ENCODE peak calls at places on chromosomes 11 and 22, in ten cellular contexts. One of them, this sample, is unnamed. For H3K9me3, the result is how much of the 10 kb centered on the place peaks cover.

GRCh38 chr22:47200273-47201051 is 438.0 kb downstream of the TBC1D22A start:
- DNase-seq in IMR-90: no peak
- DNase-seq in GM23248: peak
- DNase-seq in H9: no peak
- DNase-seq in neuronal stem cell: no peak
- DNase-seq in right lobe of liver: peak
- DNase-seq in uterus: no peak
- DNase-seq in SK-N-SH: no peak
- DNase-seq in kidney: peak
- DNase-seq in cardiac muscle cell: peak
- DNase-seq in this sample: no peak

GRCh38 chr11:134752526-134752925 is 340.5 kb upstream of the B3GAT1 start:
- DNase-seq in IMR-90: no peak
- DNase-seq in GM23248: no peak
- DNase-seq in H9: no peak
- DNase-seq in neuronal stem cell: no peak
- DNase-seq in right lobe of liver: no peak
- DNase-seq in uterus: no peak
- DNase-seq in SK-N-SH: no peak
- DNase-seq in kidney: no peak
- DNase-seq in cardiac muscle cell: no peak
- DNase-seq in this sample: no peak

GRCh38 chr11:119474682-119475596 is 52.0 kb upstream of the THY1 start:
- DNase-seq in IMR-90: peak
- DNase-seq in GM23248: peak
- DNase-seq in H9: peak
- DNase-seq in neuronal stem cell: peak
- DNase-seq in right lobe of liver: peak
- DNase-seq in uterus: peak
- DNase-seq in SK-N-SH: peak
- DNase-seq in kidney: peak
- DNase-seq in cardiac muscle cell: peak
- DNase-seq in this sample: peak

GRCh38 chr11:65186701-65187100 is 5.0 kb downstream of the CAPN1 start:
- DNase-seq in IMR-90: no peak
- DNase-seq in GM23248: no peak
- DNase-seq in H9: no peak
- DNase-seq in neuronal stem cell: no peak
- DNase-seq in right lobe of liver: peak
- DNase-seq in uterus: no peak
- DNase-seq in SK-N-SH: no peak
- DNase-seq in kidney: peak
- DNase-seq in cardiac muscle cell: no peak
- DNase-seq in this sample: no peak

GRCh38 chr11:20933086-20933485 is 263.7 kb downstream of the NELL1 start:
- DNase-seq in IMR-90: no peak
- DNase-seq in GM23248: no peak
- DNase-seq in H9: no peak
- DNase-seq in neuronal stem cell: no peak
- DNase-seq in right lobe of liver: no peak
- DNase-seq in uterus: no peak
- DNase-seq in SK-N-SH: no peak
- DNase-seq in kidney: no peak
- DNase-seq in cardiac muscle cell: no peak
- DNase-seq in this sample: no peak

GRCh38 chr11:45930031-45930794 is 7.8 kb downstream of the LARGE2 start:
- DNase-seq in IMR-90: no peak
- DNase-seq in GM23248: no peak
- DNase-seq in H9: peak
- DNase-seq in neuronal stem cell: no peak
- DNase-seq in right lobe of liver: no peak
- DNase-seq in uterus: no peak
- DNase-seq in SK-N-SH: peak
- DNase-seq in kidney: peak
- DNase-seq in cardiac muscle cell: no peak
- DNase-seq in this sample: peak

GRCh38 chr11:35787626-35788025 is 125.1 kb downstream of the TRIM44 start:
- DNase-seq in IMR-90: no peak
- DNase-seq in GM23248: no peak
- DNase-seq in H9: no peak
- DNase-seq in neuronal stem cell: no peak
- DNase-seq in right lobe of liver: no peak
- DNase-seq in uterus: no peak
- DNase-seq in SK-N-SH: no peak
- DNase-seq in kidney: no peak
- DNase-seq in cardiac muscle cell: no peak
- DNase-seq in this sample: no peak

GRCh38 chr11:112290462-112290894 is 29.8 kb upstream of the PLET1 start:
- DNase-seq in IMR-90: no peak
- DNase-seq in GM23248: no peak
- DNase-seq in H9: no peak
- DNase-seq in neuronal stem cell: no peak
- DNase-seq in right lobe of liver: no peak
- DNase-seq in uterus: no peak
- DNase-seq in SK-N-SH: no peak
- DNase-seq in kidney: no peak
- DNase-seq in cardiac muscle cell: peak
- DNase-seq in this sample: no peak

GRCh38 chr22:44580756-44581435 is 82.9 kb upstream of the RTL6 start:
- DNase-seq in IMR-90: no peak
- DNase-seq in GM23248: no peak
- DNase-seq in H9: peak
- DNase-seq in neuronal stem cell: no peak
- DNase-seq in right lobe of liver: peak
- DNase-seq in uterus: no peak
- DNase-seq in SK-N-SH: no peak
- DNase-seq in kidney: peak
- DNase-seq in cardiac muscle cell: no peak
- DNase-seq in this sample: no peak

GRCh38 chr11:119315139-119316016 is 1.6 kb downstream of the MCAM start:
- DNase-seq in IMR-90: no peak
- DNase-seq in GM23248: peak
- DNase-seq in H9: peak
- DNase-seq in neuronal stem cell: no peak
- DNase-seq in right lobe of liver: no peak
- DNase-seq in uterus: peak
- DNase-seq in SK-N-SH: peak
- DNase-seq in kidney: no peak
- DNase-seq in cardiac muscle cell: no peak
- DNase-seq in this sample: peak

DNA sequence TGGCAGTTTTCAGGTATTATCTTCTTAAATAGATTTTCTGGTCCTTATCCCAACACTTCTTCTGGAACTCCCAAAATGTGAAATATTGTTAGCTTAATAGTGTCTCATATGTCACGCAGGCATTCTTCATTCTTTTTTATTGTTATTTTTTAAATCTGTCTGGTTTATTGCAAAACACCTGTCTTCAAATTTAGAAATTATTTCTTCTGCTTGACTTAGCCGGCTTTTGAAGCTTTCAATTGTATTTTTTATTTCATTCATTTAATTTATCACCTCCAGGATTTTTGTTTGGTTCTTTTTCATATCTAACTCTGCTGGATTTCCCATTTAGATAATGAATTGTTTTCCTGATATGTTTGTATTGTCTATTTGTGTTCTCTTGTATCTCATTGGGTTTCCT is 49.9 kb downstream of the KCNQ1OT1 start:
- DNase-seq in IMR-90: no peak
- DNase-seq in GM23248: no peak
- DNase-seq in H9: no peak
- DNase-seq in neuronal stem cell: no peak
- DNase-seq in right lobe of liver: no peak
- DNase-seq in uterus: no peak
- DNase-seq in SK-N-SH: no peak
- DNase-seq in kidney: no peak
- DNase-seq in cardiac muscle cell: no peak
- DNase-seq in this sample: no peak
- H3K9me3 ChIP-seq in IMR-90: half or more
- H3K9me3 ChIP-seq in GM23248: under half
- H3K9me3 ChIP-seq in H9: half or more
- H3K9me3 ChIP-seq in neuronal stem cell: under half
- H3K9me3 ChIP-seq in right lobe of liver: under half
- H3K9me3 ChIP-seq in uterus: under half
- H3K9me3 ChIP-seq in SK-N-SH: under half
- H3K9me3 ChIP-seq in kidney: under half
- H3K9me3 ChIP-seq in cardiac muscle cell: under half
- H3K9me3 ChIP-seq in this sample: under half

GRCh38 chr22:38016182-38017078 is 32.1 kb upstream of the SOX10 start:
- DNase-seq in IMR-90: peak
- DNase-seq in GM23248: peak
- DNase-seq in H9: no peak
- DNase-seq in neuronal stem cell: peak
- DNase-seq in right lobe of liver: no peak
- DNase-seq in uterus: no peak
- DNase-seq in SK-N-SH: no peak
- DNase-seq in kidney: no peak
- DNase-seq in cardiac muscle cell: peak
- DNase-seq in this sample: peak

GRCh38 chr22:38014083-38014482 is 29.7 kb upstream of the SOX10 start:
- DNase-seq in IMR-90: no peak
- DNase-seq in GM23248: no peak
- DNase-seq in H9: no peak
- DNase-seq in neuronal stem cell: no peak
- DNase-seq in right lobe of liver: no peak
- DNase-seq in uterus: no peak
- DNase-seq in SK-N-SH: no peak
- DNase-seq in kidney: no peak
- DNase-seq in cardiac muscle cell: no peak
- DNase-seq in this sample: no peak

GRCh38 chr22:38018938-38019827 is 34.8 kb upstream of the SOX10 start:
- DNase-seq in IMR-90: no peak
- DNase-seq in GM23248: no peak
- DNase-seq in H9: no peak
- DNase-seq in neuronal stem cell: no peak
- DNase-seq in right lobe of liver: no peak
- DNase-seq in uterus: no peak
- DNase-seq in SK-N-SH: no peak
- DNase-seq in kidney: no peak
- DNase-seq in cardiac muscle cell: no peak
- DNase-seq in this sample: no peak

GRCh38 chr22:38017939-38018885 is 33.9 kb upstream of the SOX10 start:
- DNase-seq in IMR-90: no peak
- DNase-seq in GM23248: no peak
- DNase-seq in H9: no peak
- DNase-seq in neuronal stem cell: no peak
- DNase-seq in right lobe of liver: no peak
- DNase-seq in uterus: no peak
- DNase-seq in SK-N-SH: no peak
- DNase-seq in kidney: no peak
- DNase-seq in cardiac muscle cell: no peak
- DNase-seq in this sample: no peak

DNA sequence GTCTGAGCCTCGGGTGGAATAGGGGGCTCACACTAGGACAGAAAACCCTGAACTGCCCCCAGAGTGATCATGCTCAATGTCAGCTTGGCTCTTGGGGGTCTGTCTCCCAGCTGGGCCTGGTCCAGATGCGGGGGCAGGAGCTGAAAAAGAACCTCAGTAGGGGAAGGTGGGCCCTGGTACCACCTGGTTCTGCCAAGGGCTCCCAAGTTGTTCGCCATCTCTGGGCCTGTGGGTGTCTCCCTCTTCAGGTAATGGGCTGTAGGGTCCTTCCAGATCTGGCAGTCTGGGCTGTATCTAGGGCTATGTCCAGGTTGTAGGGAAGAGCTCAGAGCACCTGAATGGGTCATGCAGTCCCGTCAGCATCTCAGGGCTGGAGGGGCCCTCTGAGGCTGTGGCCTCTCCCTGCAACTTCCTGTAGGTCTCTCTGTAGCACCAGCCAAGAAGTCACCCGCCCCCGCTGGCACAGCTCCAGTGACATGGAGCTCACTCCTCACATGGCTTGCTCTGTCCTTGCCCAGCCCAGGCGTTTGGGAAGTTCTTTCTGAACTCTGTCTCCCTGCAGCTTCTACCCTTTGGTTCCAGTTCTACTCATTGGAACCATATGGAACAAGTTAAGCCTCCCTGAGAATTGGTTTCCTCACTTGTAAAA is 33.0 kb upstream of the SOX10 start:
- DNase-seq in IMR-90: peak
- DNase-seq in GM23248: peak
- DNase-seq in H9: no peak
- DNase-seq in neuronal stem cell: no peak
- DNase-seq in right lobe of liver: peak
- DNase-seq in uterus: peak
- DNase-seq in SK-N-SH: no peak
- DNase-seq in kidney: peak
- DNase-seq in cardiac muscle cell: peak
- DNase-seq in this sample: peak
- H3K27ac ChIP-seq in IMR-90: no peak
- H3K27ac ChIP-seq in GM23248: no peak
- H3K27ac ChIP-seq in H9: no peak
- H3K27ac ChIP-seq in neuronal stem cell: peak
- H3K27ac ChIP-seq in right lobe of liver: no peak
- H3K27ac ChIP-seq in uterus: no peak
- H3K27ac ChIP-seq in SK-N-SH: no peak
- H3K27ac ChIP-seq in kidney: no peak
- H3K27ac ChIP-seq in cardiac muscle cell: no peak
- H3K27ac ChIP-seq in this sample: peak

GRCh38 chr22:38618258-38618657 is 37.9 kb downstream of the FAM227A start:
- DNase-seq in IMR-90: no peak
- DNase-seq in GM23248: no peak
- DNase-seq in H9: no peak
- DNase-seq in neuronal stem cell: no peak
- DNase-seq in right lobe of liver: no peak
- DNase-seq in uterus: no peak
- DNase-seq in SK-N-SH: no peak
- DNase-seq in kidney: no peak
- DNase-seq in cardiac muscle cell: no peak
- DNase-seq in this sample: no peak
- H3K9me3 ChIP-seq in IMR-90: under half
- H3K9me3 ChIP-seq in GM23248: under half
- H3K9me3 ChIP-seq in H9: under half
- H3K9me3 ChIP-seq in neuronal stem cell: under half
- H3K9me3 ChIP-seq in right lobe of liver: under half
- H3K9me3 ChIP-seq in uterus: under half
- H3K9me3 ChIP-seq in SK-N-SH: under half
- H3K9me3 ChIP-seq in kidney: under half
- H3K9me3 ChIP-seq in cardiac muscle cell: under half
- H3K9me3 ChIP-seq in this sample: under half

DNA sequence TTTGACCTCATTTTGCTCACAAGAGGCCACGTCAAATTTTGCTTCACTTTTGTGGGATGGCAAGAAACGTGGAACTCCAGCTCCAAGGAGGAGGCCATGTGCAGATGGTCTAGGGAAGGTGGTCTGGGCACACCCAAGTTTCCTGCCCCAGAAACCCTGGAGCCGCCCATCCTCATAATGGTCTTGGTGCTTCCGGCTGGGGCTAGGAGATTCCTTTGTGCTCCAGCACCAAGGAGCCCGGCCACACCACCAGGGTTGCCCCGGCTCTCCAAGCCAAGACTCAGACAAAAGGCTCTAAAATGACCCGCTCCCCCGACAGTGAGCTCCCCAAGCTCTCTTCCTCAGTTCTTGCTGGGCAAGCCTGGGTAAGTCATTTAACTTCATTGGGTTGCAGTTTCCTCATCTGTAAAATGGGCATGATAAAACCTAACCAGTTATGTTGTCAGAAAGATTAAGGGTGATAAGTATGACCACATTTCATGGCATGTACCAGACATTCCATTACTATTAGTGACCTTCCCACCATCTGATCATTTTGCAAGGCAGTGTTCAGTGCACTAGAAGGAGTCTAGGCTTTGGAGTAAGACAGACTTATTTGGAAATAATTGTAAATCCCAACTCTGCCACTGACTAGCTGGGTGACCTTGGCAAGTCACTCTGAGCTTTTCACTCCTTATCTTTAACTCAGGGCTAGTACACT is 23.3 kb downstream of the DKK3 start:
- DNase-seq in IMR-90: peak
- DNase-seq in GM23248: peak
- DNase-seq in H9: peak
- DNase-seq in neuronal stem cell: no peak
- DNase-seq in right lobe of liver: peak
- DNase-seq in uterus: no peak
- DNase-seq in SK-N-SH: no peak
- DNase-seq in kidney: no peak
- DNase-seq in cardiac muscle cell: peak
- DNase-seq in this sample: no peak
- H3K27ac ChIP-seq in IMR-90: peak
- H3K27ac ChIP-seq in GM23248: peak
- H3K27ac ChIP-seq in H9: no peak
- H3K27ac ChIP-seq in neuronal stem cell: no peak
- H3K27ac ChIP-seq in right lobe of liver: no peak
- H3K27ac ChIP-seq in uterus: no peak
- H3K27ac ChIP-seq in SK-N-SH: peak
- H3K27ac ChIP-seq in kidney: no peak
- H3K27ac ChIP-seq in cardiac muscle cell: peak
- H3K27ac ChIP-seq in this sample: no peak